ENCODE peak calls at places on chromosomes 3 and 15, in nine cellular contexts. Y, Q, N, I, C, G, T, P and V are unnamed samples.

GRCh38 chr15:57680021-57680420 is 26.5 kb upstream of the POLR2M start:
- DNase-seq in Y (peak), Q (no peak), N (no peak), I (peak), C (no peak), G (no peak), T (no peak), P (no peak), V (no peak)

GRCh38 chr3:39329493-39329892 is at the start of gene CCR8:
- DNase-seq in Y (no peak), Q (no peak), N (no peak), I (no peak), C (no peak), G (no peak), T (no peak), P (no peak), V (no peak)

GRCh38 chr3:87329065-87329464 is 52.7 kb upstream of the POU1F1 start:
- DNase-seq in Y (no peak), Q (no peak), N (no peak), I (no peak), C (no peak), G (no peak), T (no peak), P (no peak), V (no peak)

GRCh38 chr15:92061511-92062200 is 208.1 kb downstream of the SLCO3A1 start:
- DNase-seq in Y (no peak), Q (no peak), N (no peak), I (no peak), C (no peak), G (no peak), T (no peak), P (no peak), V (no peak)

GRCh38 chr3:52022323-52023100 is 26.8 kb upstream of the RPL29 start:
- DNase-seq in Y (peak), Q (peak), N (peak), I (no peak), C (no peak), G (peak), T (no peak), P (peak), V (no peak)

GRCh38 chr3:66469220-66469640 is 31.6 kb downstream of the LRIG1 start:
- DNase-seq in Y (no peak), Q (no peak), N (no peak), I (no peak), C (no peak), G (no peak), T (peak), P (no peak), V (no peak)

GRCh38 chr3:105770410-105770809 is 98.4 kb downstream of the CBLB start:
- DNase-seq in Y (no peak), Q (no peak), N (no peak), I (no peak), C (no peak), G (no peak), T (no peak), P (no peak), V (no peak)

GRCh38 chr3:187777331-187778046 is 32.2 kb upstream of the BCL6 start:
- DNase-seq in Y (no peak), Q (no peak), N (no peak), I (no peak), C (no peak), G (no peak), T (peak), P (no peak), V (no peak)

GRCh38 chr3:65024148-65024547 is 336.3 kb upstream of the ADAMTS9 start:
- DNase-seq in Y (no peak), Q (no peak), N (no peak), I (no peak), C (no peak), G (peak), T (no peak), P (no peak), V (peak)